ENCODE peak calls at places on chromosomes 1 and 21, in ten cellular contexts. T is M059J; W is AG08396; D is MV-4-11; I is ureter; M is stimulated activated naive CD4-positive, alpha-beta T cell treated with Interleukin-2 at 50 U/mL for 16 hours; P is NCI-H1092; G is stimulated activated CD4-positive, alpha-beta T cell treated with anti-CD3 and anti-CD28 coated beads, Interleukin-1b, Interleukin-23, amount 100 ng/mL, for 1 hour; U is ACHN; R is glutamatergic neuron. L is an unnamed sample.

GRCh38 chr1:90046635-90047034 is 51.7 kb downstream of the ZNF326 start:
- DNase-seq in U (no peak), G (no peak), M (no peak), I (no peak), W (no peak), P (no peak), T (no peak), D (no peak), R (no peak), L (no peak)

GRCh38 chr1:64686828-64687724 is 57.8 kb upstream of the RAVER2 start:
- DNase-seq in P (no peak), R (no peak), M (no peak), T (peak), U (peak), W (peak), G (no peak), D (peak), I (no peak), L (no peak)

GRCh38 chr21:28636988-28637691 is 355.5 kb downstream of the LTN1 start:
- DNase-seq in R (no peak), M (no peak), T (peak), D (peak), U (no peak), G (no peak), P (no peak), I (no peak), W (peak), L (no peak)

GRCh38 chr1:17307329-17307728 is 668 bp upstream of the PADI4 start:
- DNase-seq in P (no peak), U (no peak), W (no peak), R (no peak), I (no peak), D (no peak), T (no peak), M (no peak), G (no peak), L (no peak)

GRCh38 chr1:61130338-61131000 is 48.1 kb downstream of the NFIA start:
- DNase-seq in G (no peak), R (no peak), P (no peak), W (no peak), U (no peak), M (no peak), T (no peak), D (no peak), I (no peak), L (no peak)

GRCh38 chr1:12505176-12505575 is 112.8 kb downstream of the DHRS3 start:
- DNase-seq in M (no peak), R (no peak), U (no peak), I (no peak), W (no peak), P (no peak), G (no peak), D (no peak), T (no peak), L (no peak)

GRCh38 chr1:223175032-223175431 is 32.0 kb upstream of the TLR5 start:
- DNase-seq in M (no peak), U (peak), W (no peak), R (no peak), I (no peak), P (no peak), D (no peak), T (peak), G (no peak), L (no peak)

GRCh38 chr21:33668180-33668579 is 25.9 kb downstream of the ITSN1 start:
- DNase-seq in I (no peak), P (no peak), W (peak), U (no peak), M (no peak), G (no peak), D (no peak), R (no peak), T (peak), L (no peak)

GRCh38 chr1:10939654-10940450 is 72.6 kb upstream of the TARDBP start:
- DNase-seq in M (peak), I (no peak), U (no peak), P (no peak), W (no peak), D (peak), R (no peak), T (no peak), G (no peak), L (no peak)

GRCh38 chr1:5427026-5427613 is 565.1 kb downstream of the NPHP4 start:
- DNase-seq in D (no peak), W (no peak), T (no peak), U (no peak), P (no peak), M (no peak), I (no peak), R (no peak), G (no peak), L (no peak)

GRCh38 chr1:222757673-222758268 is 20.8 kb downstream of the FAM177B start:
- DNase-seq in T (no peak), D (peak), W (no peak), M (no peak), G (no peak), I (no peak), U (no peak), R (no peak), P (no peak), L (no peak)

GRCh38 chr1:158943059-158943458 is 11.7 kb downstream of the PYHIN1 start:
- DNase-seq in T (peak), I (no peak), W (no peak), G (no peak), P (no peak), U (no peak), M (no peak), R (no peak), D (no peak), L (no peak)

GRCh38 chr1:29542476-29543015 is 306.2 kb downstream of the PTPRU start:
- DNase-seq in G (no peak), I (no peak), R (no peak), U (no peak), P (peak), W (no peak), T (no peak), M (no peak), D (no peak), L (no peak)

GRCh38 chr1:8373547-8374270 is 55.8 kb downstream of the SLC45A1 start:
- DNase-seq in U (peak), I (peak), T (peak), P (peak), M (no peak), G (no peak), R (no peak), D (no peak), W (peak), L (no peak)

GRCh38 chr1:192122668-192123067 is 35.6 kb upstream of the RGS18 start:
- DNase-seq in D (no peak), W (no peak), U (no peak), M (no peak), P (no peak), T (no peak), R (no peak), I (no peak), G (no peak), L (no peak)

GRCh38 chr1:160228431-160228830 is 23.2 kb downstream of the PEA15 start:
- DNase-seq in G (no peak), D (no peak), W (no peak), M (no peak), U (no peak), P (no peak), R (no peak), T (no peak), I (no peak), L (no peak)

GRCh38 chr1:84412316-84412942 is 14.1 kb downstream of the DNASE2B start:
- DNase-seq in R (no peak), I (no peak), P (no peak), W (peak), M (no peak), D (no peak), G (no peak), U (no peak), T (peak), L (no peak)

GRCh38 chr1:28056129-28056925 is 32.1 kb downstream of the EYA3 start:
- DNase-seq in T (no peak), D (peak), I (no peak), G (peak), P (peak), R (no peak), U (no peak), W (no peak), M (peak), L (no peak)

GRCh38 chr1:54416435-54416834 is 10.2 kb upstream of the SSBP3 start:
- DNase-seq in P (no peak), I (no peak), T (no peak), M (no peak), W (no peak), U (no peak), G (no peak), R (no peak), D (no peak), L (no peak)

GRCh38 chr1:103525114-103525606 is 339 bp upstream of the RNPC3 start:
- DNase-seq in T (peak), R (no peak), W (peak), D (peak), P (no peak), M (no peak), U (peak), I (no peak), G (no peak), L (no peak)

GRCh38 chr1:193456883-193457282 is 270.5 kb upstream of the B3GALT2 start:
- DNase-seq in P (no peak), W (no peak), G (no peak), D (no peak), T (no peak), U (no peak), I (no peak), R (no peak), M (no peak), L (no peak)

GRCh38 chr1:221834698-221835538 is 93.0 kb upstream of the DUSP10 start:
- DNase-seq in T (no peak), G (no peak), I (no peak), R (no peak), U (no peak), M (no peak), W (no peak), D (no peak), P (no peak), L (no peak)

GRCh38 chr1:42214447-42214871 is 49.9 kb upstream of the GUCA2A start:
- DNase-seq in M (no peak), R (no peak), P (peak), T (peak), D (peak), W (peak), U (no peak), I (no peak), G (no peak), L (no peak)

GRCh38 chr1:223197923-223198627 is 55.0 kb upstream of the TLR5 start:
- DNase-seq in G (no peak), R (no peak), D (no peak), T (peak), M (no peak), W (no peak), P (no peak), I (no peak), U (no peak), L (no peak)

GRCh38 chr1:198047913-198048312 is 108.9 kb upstream of the NEK7 start:
- DNase-seq in D (peak), U (no peak), R (no peak), M (no peak), W (no peak), P (no peak), I (no peak), T (no peak), G (no peak), L (no peak)

L was measured in cerebellar nuclear complex.